ENCODE peak calls at places on chromosomes 7 and 10, in seven cellular contexts. P is mesendoderm; Y is PC-9; W is A549; N is CD8-positive, alpha-beta T cell; E is AG04450; F is brain microvascular endothelial cell. K is an unnamed sample.
A peak's percentile ranks its signal among the peaks of the same experiment; 100 is the strongest.

GRCh38 chr10:129909531-129910286 is 54.4 kb downstream of the EBF3 start:
- DNase-seq in P (no peak), Y (no peak), W (no peak), N (no peak), E (no peak), F (no peak), K (no peak)

GRCh38 chr7:130831817-130832481 is 97.9 kb upstream of the KLF14 start:
- DNase-seq in P (peak; percentile 22), Y (no peak), W (peak; percentile 60), N (no peak), E (no peak), F (no peak), K (no peak)

GRCh38 chr10:8726087-8726486 is 671.6 kb downstream of the GATA3 start:
- DNase-seq in P (no peak), Y (peak; percentile 31), W (peak; percentile 79), N (no peak), E (no peak), F (no peak), K (no peak)

GRCh38 chr10:4141471-4141870 is 356.5 kb upstream of the KLF6 start:
- DNase-seq in P (peak; percentile 55), Y (no peak), W (no peak), N (no peak), E (no peak), F (peak; percentile 22), K (no peak)

GRCh38 chr7:23246540-23246939 is at the start of gene GPNMB:
- DNase-seq in P (peak; percentile 41), Y (peak; percentile 60), W (no peak), N (no peak), E (peak; percentile 15), F (peak; percentile 52), K (no peak)

GRCh38 chr10:48458662-48459048 is 146.2 kb downstream of the ARHGAP22 start:
- DNase-seq in P (no peak), Y (no peak), W (no peak), N (peak; percentile 2), E (no peak), F (no peak), K (no peak)

GRCh38 chr10:31803606-31804195 is 124.9 kb downstream of the ARHGAP12 start:
- DNase-seq in P (no peak), Y (no peak), W (no peak), N (no peak), E (no peak), F (no peak), K (no peak)

GRCh38 chr10:127947206-127947605 is 40.3 kb downstream of the PTPRE start:
- DNase-seq in P (no peak), Y (no peak), W (no peak), N (no peak), E (no peak), F (no peak), K (no peak)

GRCh38 chr7:106744507-106745180 is 83.7 kb upstream of the CCDC71L start:
- DNase-seq in P (peak; percentile 44), Y (no peak), W (no peak), N (no peak), E (no peak), F (no peak), K (peak; percentile 26)

GRCh38 chr7:45088821-45089313 is at the start of gene NACAD:
- DNase-seq in P (peak; percentile 37), Y (no peak), W (no peak), N (peak; percentile 46), E (no peak), F (no peak), K (no peak)

GRCh38 chr7:38222481-38223096 is 44.5 kb downstream of the STARD3NL start:
- DNase-seq in P (peak; percentile 69), Y (peak; percentile 20), W (peak; percentile 67), N (peak; percentile 43), E (peak; percentile 32), F (peak; percentile 43), K (peak; percentile 39)

GRCh38 chr10:43461950-43462349 is 25.0 kb downstream of the ZNF487 start:
- DNase-seq in P (peak; percentile 80), Y (peak; percentile 25), W (peak; percentile 86), N (peak; percentile 49), E (peak; percentile 66), F (peak; percentile 58), K (peak; percentile 35)

GRCh38 chr10:71964669-71965515 is 697 bp downstream of the CHST3 start:
- DNase-seq in P (peak; percentile 77), Y (peak; percentile 43), W (peak; percentile 42), N (peak; percentile 16), E (no peak), F (peak; percentile 53), K (no peak)

GRCh38 chr7:27873981-27874957 is 134.3 kb downstream of the TAX1BP1 start:
- DNase-seq in P (no peak), Y (peak; percentile 78), W (peak; percentile 7), N (no peak), E (no peak), F (peak; percentile 27), K (no peak)

DNA sequence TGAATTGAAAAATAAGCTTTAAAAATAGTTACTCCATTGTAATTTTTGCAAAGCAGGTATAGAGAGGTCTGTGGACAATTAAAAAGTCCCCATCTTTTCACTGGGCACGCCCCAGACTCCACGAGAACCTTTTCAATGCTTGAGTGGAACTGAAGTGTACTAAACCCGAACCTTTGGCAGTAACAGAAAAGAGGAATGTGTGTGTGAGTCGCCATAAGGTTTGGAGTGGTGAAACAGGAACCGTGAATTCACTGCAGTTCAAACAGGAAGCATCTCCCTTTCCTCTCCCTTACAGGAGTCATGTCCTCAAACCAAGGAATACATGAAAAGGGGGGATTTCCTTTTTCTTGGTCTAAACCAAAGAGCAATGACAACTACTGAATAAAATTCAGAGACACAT is 23.2 kb downstream of the NDUFB2 start:
- DNase-seq in P (no peak), Y (no peak), W (no peak), N (no peak), E (no peak), F (no peak), K (no peak)
- H3K27ac ChIP-seq in P (no peak overlapping the region), Y (no peak overlapping the region), W (no peak overlapping the region), N (no peak overlapping the region), E (no peak overlapping the region), F (no peak overlapping the region), K (no peak overlapping the region)

GRCh38 chr7:155001756-155002410 is 1.0 kb downstream of the PAXIP1 start:
- DNase-seq in P (no peak), Y (peak; percentile 6), W (peak; percentile 16), N (peak; percentile 10), E (no peak), F (no peak), K (peak; percentile 22)
- H3K27ac ChIP-seq in P (peak overlapping the region; percentile 64), Y (no peak overlapping the region), W (peak overlapping the region; percentile 100), N (no peak overlapping the region), E (no peak overlapping the region), F (no peak overlapping the region), K (peak overlapping the region; percentile 68)

DNA sequence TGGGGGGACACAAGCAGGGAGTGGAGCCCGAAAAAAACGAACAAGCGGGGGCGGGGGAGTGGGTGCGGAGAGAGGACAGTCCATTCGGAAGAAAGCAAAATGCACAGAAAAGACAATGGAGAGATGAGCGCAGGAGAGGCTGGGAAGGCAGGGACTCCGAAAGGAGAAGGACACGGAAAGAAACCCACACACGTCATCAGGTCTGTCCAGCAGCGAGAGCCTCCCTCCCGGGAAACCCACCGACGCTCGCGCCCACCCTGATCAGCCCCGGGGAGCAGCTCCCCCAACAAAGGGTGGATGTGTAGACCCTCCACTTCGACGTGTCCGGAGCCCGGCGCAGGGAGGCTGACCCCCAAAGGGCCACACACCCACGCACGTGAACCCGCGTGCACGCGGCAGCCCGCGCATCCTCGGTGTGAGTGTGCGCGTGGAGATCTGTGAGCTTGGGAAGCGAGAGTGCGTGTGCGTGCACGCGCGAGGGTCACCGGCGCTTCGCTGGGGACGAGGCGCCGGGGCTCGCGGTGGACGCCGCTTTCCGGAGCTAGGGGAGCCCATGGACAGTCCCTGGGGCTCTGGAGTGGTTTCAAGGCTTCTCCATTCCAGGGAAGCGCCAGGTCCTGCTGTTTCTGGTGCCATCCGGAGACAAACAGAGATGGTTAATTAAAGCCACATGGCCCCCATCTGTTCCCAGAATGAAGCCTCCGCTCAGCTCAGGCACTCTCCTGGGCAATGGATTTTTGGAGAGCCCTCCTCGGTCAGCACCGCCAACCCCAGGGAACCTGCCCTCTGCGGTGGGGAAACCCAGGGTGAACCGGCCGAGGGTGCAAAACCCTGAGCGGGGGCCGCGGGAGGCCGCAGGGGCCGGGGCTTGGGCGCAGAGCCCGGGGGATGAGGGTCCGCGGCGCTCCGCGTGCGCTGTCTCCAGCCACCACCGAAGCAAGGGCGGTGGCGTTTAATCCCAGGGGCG is 919 bp downstream of the LAMB1 start:
- DNase-seq in P (peak; percentile 70), Y (no peak), W (no peak), N (no peak), E (no peak), F (no peak), K (no peak)
- H3K27ac ChIP-seq in P (no peak overlapping the region), Y (no peak overlapping the region), W (peak overlapping the region; percentile 86), N (no peak overlapping the region), E (peak overlapping the region; percentile 86), F (peak overlapping the region; percentile 72), K (no peak overlapping the region)

DNA sequence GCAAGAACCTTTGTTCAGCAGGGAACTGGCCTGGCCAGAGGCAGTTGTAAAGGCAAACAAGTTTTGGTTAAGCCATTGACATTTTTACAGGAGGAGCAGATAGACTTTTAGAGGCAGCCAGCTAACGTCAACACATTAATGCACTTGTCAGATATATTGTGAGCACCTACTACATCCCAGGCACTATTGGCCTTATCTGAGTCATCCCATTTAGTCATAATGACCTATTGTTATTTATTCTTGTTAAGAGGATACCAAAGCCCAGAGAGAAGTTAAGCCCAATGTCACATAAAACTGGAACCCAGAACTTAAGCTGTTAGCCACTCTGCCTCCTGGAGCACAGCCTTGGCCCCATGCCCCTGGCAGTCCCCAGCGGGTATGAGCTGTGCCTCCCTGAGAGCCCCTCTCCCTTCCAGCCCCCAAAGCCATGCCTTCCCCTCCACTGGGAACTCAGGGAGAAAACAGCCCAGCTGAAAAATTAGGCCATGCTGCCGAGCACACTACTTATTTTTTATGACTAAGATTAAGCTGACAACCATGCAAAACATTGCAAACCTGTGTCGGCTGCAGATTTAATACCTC is 32.7 kb upstream of the TRIM8 start:
- DNase-seq in P (no peak), Y (no peak), W (no peak), N (no peak), E (no peak), F (no peak), K (no peak)
- H3K27ac ChIP-seq in P (no peak overlapping the region), Y (no peak overlapping the region), W (no peak overlapping the region), N (peak overlapping the region; percentile 83), E (peak overlapping the region; percentile 4), F (no peak overlapping the region), K (no peak overlapping the region)

K was measured in DND-41.